ENCODE peak calls at places on chromosomes 13 and 19, in five cellular contexts. E is neuronal stem cell, O is H1, S is mesenchymal stem cell, L is trophoblast cell. Y is an unnamed sample.

GRCh38 chr13:23466144-23467002 is 32.9 kb upstream of the SACS start:
- DNase-seq in E (peak; percentile 57), O (no peak), S (peak; percentile 80), L (peak; percentile 52), Y (peak; percentile 67)

GRCh38 chr19:10587022-10587838 is at the start of gene AP1M2:
- DNase-seq in E (no peak), O (peak; percentile 53), S (no peak), L (peak; percentile 63), Y (peak; percentile 85)

GRCh38 chr19:40365613-40366401 is 17.3 kb downstream of the PLD3 start:
- DNase-seq in E (peak; percentile 87), O (peak; percentile 70), S (peak; percentile 86), L (no peak), Y (peak; percentile 93)

GRCh38 chr19:15441317-15441716 is 8.4 kb downstream of the WIZ start:
- DNase-seq in E (no peak), O (no peak), S (no peak), L (no peak), Y (no peak)

GRCh38 chr13:113746143-113746525 is 12.9 kb upstream of the TMEM255B start:
- DNase-seq in E (no peak), O (no peak), S (no peak), L (no peak), Y (no peak)

GRCh38 chr13:47334173-47334572 is 437.3 kb upstream of the HTR2A start:
- DNase-seq in E (no peak), O (no peak), S (peak; percentile 73), L (no peak), Y (no peak)

GRCh38 chr13:98285317-98285716 is 108.2 kb upstream of the RNF113B start:
- DNase-seq in E (no peak), O (no peak), S (no peak), L (peak; percentile 78), Y (no peak)

GRCh38 chr13:35860661-35861060 is 270.5 kb downstream of the DCLK1 start:
- DNase-seq in E (no peak), O (no peak), S (no peak), L (no peak), Y (no peak)

GRCh38 chr13:108033800-108034707 is 181.3 kb downstream of the LIG4 start:
- DNase-seq in E (no peak), O (no peak), S (peak; percentile 2), L (no peak), Y (no peak)

GRCh38 chr13:45718063-45718462 is 15.9 kb downstream of the CBY2 start:
- DNase-seq in E (no peak), O (no peak), S (no peak), L (no peak), Y (peak; percentile 41)

GRCh38 chr19:18961767-18962423 is 20.9 kb upstream of the HOMER3 start:
- DNase-seq in E (peak; percentile 29), O (peak; percentile 78), S (no peak), L (no peak), Y (peak; percentile 99)

GRCh38 chr13:35143123-35143522 is 201.1 kb downstream of the NBEA start:
- DNase-seq in E (no peak), O (no peak), S (no peak), L (no peak), Y (no peak)

GRCh38 chr13:20546559-20546958 is 20.4 kb upstream of the IFT88 start:
- DNase-seq in E (no peak), O (no peak), S (no peak), L (no peak), Y (no peak)

GRCh38 chr13:50732712-50733111 is 110.8 kb downstream of the DLEU7 start:
- DNase-seq in E (no peak), O (no peak), S (peak; percentile 50), L (no peak), Y (no peak)

GRCh38 chr19:19160489-19161035 is 9.5 kb downstream of the MEF2B start:
- DNase-seq in E (no peak), O (peak; percentile 33), S (no peak), L (no peak), Y (no peak)

GRCh38 chr13:88086577-88086976 is 415.4 kb downstream of the SLITRK5 start:
- DNase-seq in E (no peak), O (no peak), S (peak; percentile 71), L (no peak), Y (no peak)

GRCh38 chr13:36069881-36070366 is 61.3 kb downstream of the DCLK1 start:
- DNase-seq in E (no peak), O (no peak), S (no peak), L (no peak), Y (no peak)

GRCh38 chr19:703329-703650 is 5.4 kb upstream of the PALM start:
- DNase-seq in E (no peak), O (no peak), S (no peak), L (no peak), Y (no peak)
- H3K4me2 ChIP-seq in E (no peak overlapping the region), O (peak overlapping the region; percentile 1), S (no peak overlapping the region), L (no peak overlapping the region), Y (no peak overlapping the region)

GRCh38 chr19:54073829-54074228 is 7.3 kb downstream of the TARM1 start:
- DNase-seq in E (no peak), O (no peak), S (no peak), L (no peak), Y (no peak)

GRCh38 chr19:54074851-54075250 is 6.3 kb downstream of the TARM1 start:
- DNase-seq in E (no peak), O (no peak), S (no peak), L (no peak), Y (no peak)

GRCh38 chr19:54081032-54081431 is at the start of gene TARM1:
- DNase-seq in E (no peak), O (no peak), S (no peak), L (no peak), Y (no peak)

GRCh38 chr19:54077334-54077733 is 3.8 kb downstream of the TARM1 start:
- DNase-seq in E (no peak), O (no peak), S (no peak), L (no peak), Y (no peak)
- H2BK12ac ChIP-seq in E (no peak overlapping the region), O (no peak overlapping the region), S (no peak overlapping the region), L (no peak overlapping the region), Y (no peak overlapping the region)

DNA sequence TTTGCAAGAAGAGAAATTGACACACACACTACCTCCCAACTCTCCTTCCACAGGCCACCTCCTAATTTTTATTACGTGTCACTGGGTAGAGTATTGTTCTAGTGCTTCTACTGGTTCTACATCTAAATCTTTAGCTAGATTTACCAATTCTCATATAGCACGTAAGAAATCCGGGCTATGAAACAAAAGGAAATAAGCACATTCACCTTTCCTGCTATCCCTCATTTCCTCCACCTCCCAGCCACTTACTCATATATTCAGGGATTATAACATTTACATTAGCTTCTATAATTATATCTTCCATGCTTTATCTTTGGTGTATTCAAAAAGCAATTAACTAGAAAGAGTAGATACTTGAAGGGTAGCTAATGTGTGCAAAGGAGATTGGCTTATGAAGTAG is 39.7 kb downstream of the USP12 start:
- DNase-seq in E (no peak), O (no peak), S (no peak), L (no peak), Y (no peak)
- H3K4me2 ChIP-seq in E (no peak overlapping the region), O (no peak overlapping the region), S (no peak overlapping the region), L (no peak overlapping the region), Y (no peak overlapping the region)

DNA sequence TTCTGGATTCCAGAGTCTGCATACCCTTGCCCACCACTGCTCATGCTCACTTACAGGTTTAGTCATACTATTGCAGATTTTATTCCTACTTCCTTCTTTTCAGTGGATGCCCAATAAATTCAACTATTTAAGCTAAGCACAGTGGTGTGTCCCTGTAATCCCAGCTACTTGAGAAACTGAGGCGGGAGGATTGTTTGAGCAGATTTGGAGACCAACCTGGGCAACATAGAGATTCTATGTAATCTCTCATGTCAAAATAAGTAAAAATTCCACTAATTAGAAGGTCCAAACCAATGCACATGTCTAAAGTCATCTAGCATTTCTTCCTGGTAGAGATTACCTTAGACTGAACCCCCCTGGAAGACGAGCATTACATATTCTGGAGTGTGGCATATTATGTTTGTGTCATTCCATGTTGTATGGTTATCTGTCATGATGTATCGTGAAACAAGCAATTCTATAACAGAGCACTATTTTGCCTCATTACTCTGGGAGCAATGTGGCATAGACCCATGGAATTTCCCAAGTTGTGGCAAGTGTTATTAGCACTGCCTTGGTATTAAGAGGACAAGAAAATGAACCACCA is 8.3 kb downstream of the HMGB1 start:
- DNase-seq in E (no peak), O (no peak), S (no peak), L (no peak), Y (no peak)
- H2BK12ac ChIP-seq in E (no peak overlapping the region), O (no peak overlapping the region), S (no peak overlapping the region), L (no peak overlapping the region), Y (no peak overlapping the region)

GRCh38 chr19:29887498-29887897 is 54.5 kb upstream of the URI1 start:
- DNase-seq in E (no peak), O (no peak), S (no peak), L (no peak), Y (no peak)
- H3K4me2 ChIP-seq in E (no peak overlapping the region), O (no peak overlapping the region), S (no peak overlapping the region), L (no peak overlapping the region), Y (no peak overlapping the region)

GRCh38 chr13:76164290-76164689 is 528.2 kb downstream of the LMO7 start:
- DNase-seq in E (no peak), O (no peak), S (peak; percentile 68), L (no peak), Y (no peak)

GRCh38 chr13:76168661-76169060 is 532.5 kb downstream of the LMO7 start:
- DNase-seq in E (no peak), O (no peak), S (peak; percentile 63), L (no peak), Y (no peak)
- H2BK12ac ChIP-seq in E (no peak overlapping the region), O (no peak overlapping the region), S (no peak overlapping the region), L (no peak overlapping the region), Y (no peak overlapping the region)

Y was measured in H9.